ENCODE peak calls at places on chromosomes 16 and 17, in seven cellular contexts. W is lower lobe of right lung, L is tibial nerve, G is colonic mucosa, C is adrenal gland, D is neural progenitor cell, R is thoracic aorta. Z is an unnamed sample. For H3K4me1, the result is how much of the 10 kb centered on the place peaks cover.

GRCh38 chr16:52471650-52472370 is 75.1 kb downstream of the TOX3 start:
- DNase-seq in W (no peak), L (no peak), G (no peak), C (no peak), D (no peak), R (no peak), Z (no peak)

GRCh38 chr17:76540381-76541300 is 797 bp downstream of the PRCD start:
- DNase-seq in W (peak), L (peak), G (peak), C (peak), D (peak), R (peak), Z (peak)

GRCh38 chr16:84332975-84333684 is 35.2 kb upstream of the ATP2C2 start:
- DNase-seq in W (peak), L (no peak), G (peak), C (no peak), D (no peak), R (no peak), Z (no peak)

GRCh38 chr16:46949216-46949892 is 24.1 kb downstream of the DNAJA2 start:
- DNase-seq in W (no peak), L (no peak), G (no peak), C (no peak), D (no peak), R (no peak), Z (no peak)

GRCh38 chr16:53833145-53833544 is 129.2 kb downstream of the FTO start:
- DNase-seq in W (no peak), L (no peak), G (no peak), C (no peak), D (no peak), R (no peak), Z (no peak)

GRCh38 chr17:48107137-48108055 is at the start of gene SNX11:
- DNase-seq in W (peak), L (peak), G (peak), C (peak), D (peak), R (peak), Z (peak)

GRCh38 chr16:66271074-66272060 is 95.1 kb upstream of the CDH5 start:
- DNase-seq in W (no peak), L (no peak), G (no peak), C (no peak), D (no peak), R (no peak), Z (peak)

GRCh38 chr16:22324787-22325597 is 27.8 kb downstream of the POLR3E start:
- DNase-seq in W (no peak), L (no peak), G (peak), C (no peak), D (no peak), R (no peak), Z (no peak)

GRCh38 chr17:74380086-74380958 is 13.0 kb downstream of the GPR142 start:
- DNase-seq in W (no peak), L (no peak), G (peak), C (no peak), D (peak), R (no peak), Z (no peak)

GRCh38 chr17:57855391-57856035 is 5.7 kb upstream of the MRPS23 start:
- DNase-seq in W (no peak), L (no peak), G (no peak), C (no peak), D (no peak), R (no peak), Z (no peak)

GRCh38 chr17:50207792-50208567 is 6.5 kb upstream of the COL1A1 start:
- DNase-seq in W (no peak), L (peak), G (no peak), C (no peak), D (no peak), R (no peak), Z (peak)

GRCh38 chr16:88560722-88561484 is 9.3 kb upstream of the ZC3H18 start:
- DNase-seq in W (no peak), L (no peak), G (no peak), C (no peak), D (peak), R (no peak), Z (no peak)

GRCh38 chr16:85752511-85753420 is 1.9 kb upstream of the C16orf74 start:
- DNase-seq in W (no peak), L (no peak), G (no peak), C (no peak), D (peak), R (no peak), Z (no peak)

GRCh38 chr17:9647014-9647413 is 1.7 kb downstream of the USP43 start:
- DNase-seq in W (no peak), L (no peak), G (no peak), C (no peak), D (peak), R (no peak), Z (no peak)

GRCh38 chr17:10600551-10600950 is 51.1 kb upstream of the MYH2 start:
- DNase-seq in W (no peak), L (no peak), G (no peak), C (no peak), D (no peak), R (no peak), Z (no peak)

GRCh38 chr17:61567045-61567802 is 23.8 kb downstream of the NACA2 start:
- DNase-seq in W (no peak), L (no peak), G (no peak), C (no peak), D (no peak), R (no peak), Z (no peak)

GRCh38 chr16:75035410-75035968 is 36.7 kb downstream of the ZNRF1 start:
- DNase-seq in W (no peak), L (no peak), G (no peak), C (no peak), D (no peak), R (no peak), Z (no peak)

GRCh38 chr16:66933776-66934137 is 445 bp downstream of the CIAO2B start:
- DNase-seq in W (no peak), L (no peak), G (no peak), C (peak), D (no peak), R (no peak), Z (no peak)

GRCh38 chr17:511833-512251 is 159.2 kb upstream of the RPH3AL start:
- DNase-seq in W (no peak), L (no peak), G (no peak), C (no peak), D (no peak), R (no peak), Z (no peak)

GRCh38 chr17:56762144-56762543 is 71.6 kb downstream of the C17orf67 start:
- DNase-seq in W (no peak), L (no peak), G (no peak), C (no peak), D (no peak), R (no peak), Z (no peak)

GRCh38 chr17:56761387-56761786 is 72.3 kb downstream of the C17orf67 start:
- DNase-seq in W (no peak), L (no peak), G (no peak), C (no peak), D (no peak), R (no peak), Z (no peak)

GRCh38 chr17:56765449-56765848 is 68.3 kb downstream of the C17orf67 start:
- DNase-seq in W (no peak), L (no peak), G (no peak), C (no peak), D (no peak), R (no peak), Z (no peak)

DNA sequence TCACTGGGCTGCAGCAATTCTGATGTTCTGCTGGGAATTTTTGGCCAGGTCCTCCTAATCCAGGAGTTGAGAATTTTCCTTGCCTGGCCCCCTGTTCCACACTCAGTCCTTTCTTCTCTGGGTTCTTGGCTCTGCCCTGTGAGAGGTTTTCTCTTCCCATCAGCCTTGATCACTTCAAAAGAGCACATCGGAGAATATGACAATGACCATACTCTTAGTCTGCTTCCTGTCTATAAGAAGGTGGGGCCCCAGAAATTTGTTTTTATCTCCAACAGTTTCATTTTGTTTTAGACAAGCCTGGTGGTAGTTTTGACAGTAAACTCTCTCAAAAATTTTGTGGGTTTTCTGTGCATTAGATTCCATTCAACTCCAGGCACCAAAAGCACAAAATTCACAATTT is 70.7 kb downstream of the C17orf67 start:
- DNase-seq in W (no peak), L (no peak), G (no peak), C (no peak), D (no peak), R (no peak), Z (no peak)
- H3K4me3 ChIP-seq in W (no peak), L (no peak), G (no peak), C (no peak), D (no peak), R (no peak), Z (no peak)

DNA sequence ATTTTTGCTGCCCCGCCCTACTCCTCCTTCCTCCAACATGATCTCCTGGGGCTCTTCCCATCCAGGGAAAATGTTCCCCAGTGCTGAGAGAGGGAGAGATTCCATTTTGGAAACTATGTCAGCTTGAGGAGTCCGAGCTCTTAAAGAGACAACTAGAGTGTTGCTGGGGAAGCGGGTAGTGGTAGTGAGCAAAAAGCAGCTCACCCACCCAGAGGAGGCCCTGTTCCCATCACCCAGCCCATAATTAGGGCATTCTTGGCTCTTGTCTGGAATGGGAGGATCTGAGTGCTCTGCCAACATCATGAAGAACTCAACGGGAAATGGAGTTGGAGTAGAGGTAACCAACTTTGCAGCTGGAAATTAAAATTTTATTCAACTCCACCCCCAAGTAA is 9.1 kb upstream of the MSL1 start:
- DNase-seq in W (no peak), L (no peak), G (no peak), C (peak), D (no peak), R (no peak), Z (no peak)
- H3K4me1 ChIP-seq in W (half or more), L (half or more), G (under half), C (half or more), D (half or more), R (under half), Z (under half)

DNA sequence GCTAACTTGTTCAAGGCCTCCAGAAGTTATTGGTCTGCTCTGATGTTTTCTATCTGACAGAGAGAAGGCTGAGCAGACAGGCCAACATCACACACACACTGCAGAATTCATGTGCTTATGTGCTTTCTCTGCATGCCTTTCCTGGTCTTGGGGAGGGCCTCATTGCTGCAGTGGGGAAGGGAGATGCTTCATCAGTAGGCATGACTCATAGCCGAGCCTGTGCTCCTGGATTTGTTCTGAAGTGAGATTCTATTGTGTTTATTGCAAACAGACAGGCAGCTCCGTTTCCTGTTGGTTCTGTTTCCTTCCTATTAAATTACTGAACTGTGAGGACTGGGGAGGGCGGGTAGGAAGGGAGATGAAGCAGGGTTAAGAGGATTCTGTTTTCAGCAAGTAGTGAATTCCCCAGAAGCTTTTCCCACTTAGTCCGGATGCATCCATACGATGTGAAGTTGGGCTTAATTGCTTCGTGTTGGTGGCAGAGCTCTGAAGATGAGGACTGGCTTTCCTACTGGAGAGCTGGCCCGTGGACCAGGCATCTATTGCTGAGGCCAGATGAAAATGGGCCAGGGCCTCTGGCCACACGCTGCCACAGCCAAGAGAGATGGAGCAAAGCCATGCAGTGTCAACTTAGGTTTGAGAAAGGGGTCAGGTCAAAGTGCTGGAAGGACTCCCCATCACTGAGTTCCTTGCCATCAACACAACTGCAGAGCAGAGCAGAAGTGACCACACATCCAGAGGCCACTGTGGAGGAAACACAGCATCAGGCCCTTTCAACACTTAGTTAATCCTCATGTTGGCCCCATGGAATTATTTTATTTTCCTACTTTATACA is 179.3 kb downstream of the UTP18 start:
- DNase-seq in W (no peak), L (no peak), G (no peak), C (no peak), D (no peak), R (no peak), Z (no peak)
- H3K4me3 ChIP-seq in W (no peak), L (no peak), G (no peak), C (no peak), D (no peak), R (no peak), Z (no peak)

GRCh38 chr17:41265078-41265477 is at the start of gene KRTAP9-6:
- DNase-seq in W (no peak), L (no peak), G (no peak), C (no peak), D (no peak), R (no peak), Z (no peak)
- H3K4me1 ChIP-seq in W (under half), L (under half), G (under half), C (under half), D (under half), R (under half), Z (under half)

GRCh38 chr17:6071528-6072065 is 1.4 kb downstream of the WSCD1 start:
- DNase-seq in W (no peak), L (no peak), G (no peak), C (no peak), D (no peak), R (no peak), Z (no peak)
- H3K4me3 ChIP-seq in W (peak), L (no peak), G (no peak), C (peak), D (peak), R (peak), Z (no peak)

GRCh38 chr17:72474740-72475477 is 354.1 kb downstream of the SOX9 start:
- DNase-seq in W (no peak), L (no peak), G (no peak), C (no peak), D (no peak), R (no peak), Z (no peak)
- H3K4me1 ChIP-seq in W (under half), L (under half), G (under half), C (under half), D (under half), R (under half), Z (under half)

GRCh38 chr16:10896723-10897122 is 19.7 kb downstream of the CIITA start:
- DNase-seq in W (no peak), L (no peak), G (no peak), C (no peak), D (no peak), R (no peak), Z (no peak)

GRCh38 chr16:10892782-10893181 is 15.8 kb downstream of the CIITA start:
- DNase-seq in W (no peak), L (no peak), G (no peak), C (no peak), D (no peak), R (no peak), Z (no peak)

GRCh38 chr16:10897134-10897533 is 20.1 kb downstream of the CIITA start:
- DNase-seq in W (no peak), L (no peak), G (no peak), C (no peak), D (no peak), R (no peak), Z (no peak)

GRCh38 chr16:10896165-10896564 is 19.2 kb downstream of the CIITA start:
- DNase-seq in W (no peak), L (no peak), G (no peak), C (no peak), D (no peak), R (no peak), Z (no peak)

GRCh38 chr16:10895053-10895946 is 18.3 kb downstream of the CIITA start:
- DNase-seq in W (no peak), L (no peak), G (peak), C (peak), D (peak), R (no peak), Z (no peak)
- H3K4me3 ChIP-seq in W (no peak), L (no peak), G (no peak), C (no peak), D (no peak), R (no peak), Z (no peak)

DNA sequence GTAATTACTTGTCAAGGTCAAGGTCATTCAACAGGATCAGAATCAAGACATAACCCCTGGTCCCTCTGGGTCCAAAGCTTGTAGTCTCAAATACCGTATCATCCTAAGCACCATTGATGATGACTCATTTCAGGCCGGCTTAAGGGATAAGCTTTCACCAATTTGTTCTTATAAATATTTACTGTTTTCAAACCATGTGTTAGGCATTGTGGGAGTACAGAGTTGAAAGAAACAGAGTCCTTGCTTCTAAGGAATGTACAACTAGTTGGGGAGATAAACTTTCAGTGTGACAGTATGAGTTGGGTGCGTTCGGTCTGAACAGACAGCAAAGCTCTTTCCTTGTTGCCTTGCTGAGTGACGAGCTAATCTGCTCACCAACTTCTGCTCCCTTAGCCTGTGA is 183.5 kb upstream of the MAF start:
- DNase-seq in W (no peak), L (no peak), G (no peak), C (no peak), D (no peak), R (no peak), Z (no peak)
- H3K4me1 ChIP-seq in W (under half), L (under half), G (under half), C (under half), D (under half), R (under half), Z (under half)